ENCODE peak calls at places on chromosomes 3 and 15, in four cellular contexts. K is AG09319, S is AG09309, C is A549. T is an unnamed sample.
A peak's percentile ranks its signal among the peaks of the same experiment; 100 is the strongest.

GRCh38 chr15:36642311-36642710 is 62.9 kb downstream of the CDIN1 start:
- DNase-seq in K (no peak), S (no peak), C (no peak), T (no peak)

GRCh38 chr3:181431743-181432142 is 280.0 kb upstream of the SOX2 start:
- DNase-seq in K (no peak), S (no peak), C (no peak), T (no peak)

GRCh38 chr15:57878573-57878972 is 172.1 kb downstream of the POLR2M start:
- DNase-seq in K (no peak), S (no peak), C (no peak), T (no peak)

GRCh38 chr3:187713504-187713903 is 11.1 kb upstream of the RTP2 start:
- DNase-seq in K (no peak), S (no peak), C (no peak), T (no peak)

GRCh38 chr15:65937046-65937445 is 67.8 kb downstream of the RAB11A start:
- DNase-seq in K (no peak), S (no peak), C (no peak), T (no peak)

GRCh38 chr3:101950510-101950909 is 101.2 kb downstream of the NFKBIZ start:
- DNase-seq in K (peak; percentile 37), S (peak; percentile 99), C (no peak), T (no peak)

GRCh38 chr15:100175406-100176114 is 166.2 kb downstream of the ADAMTS17 start:
- DNase-seq in K (no peak), S (no peak), C (no peak), T (no peak)

GRCh38 chr3:128277378-128278049 is 124.2 kb downstream of the EEFSEC start:
- DNase-seq in K (no peak), S (no peak), C (no peak), T (no peak)

GRCh38 chr3:69562001-69562400 is 176.1 kb upstream of the FRMD4B start:
- DNase-seq in K (no peak), S (no peak), C (no peak), T (no peak)
- TF ChIP-seq CTCF in K (no peak), S (no peak), C (no peak), T (no peak)

DNA sequence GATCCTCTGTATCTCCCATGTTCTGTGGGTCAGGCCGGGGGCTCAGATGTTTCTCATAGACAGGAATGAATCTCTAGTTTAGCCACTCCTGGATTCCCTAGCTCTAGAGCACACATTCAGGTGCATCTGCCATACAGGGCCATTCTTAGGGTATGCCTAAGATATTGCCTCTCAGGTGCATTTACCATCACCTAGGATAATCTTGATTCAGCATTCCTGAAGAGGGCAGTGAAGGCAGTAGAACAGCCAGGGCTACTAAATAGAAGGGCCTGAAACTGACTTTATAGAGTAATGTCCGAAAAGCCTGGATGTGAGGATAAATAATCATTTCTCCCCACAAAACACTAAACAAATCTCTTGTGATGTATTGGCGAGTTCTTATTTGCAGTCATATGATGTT is 882.0 kb downstream of the AGBL1 start:
- DNase-seq in K (no peak), S (no peak), C (no peak), T (no peak)
- TF ChIP-seq CTCF in K (no peak), S (no peak), C (no peak), T (no peak)

DNA sequence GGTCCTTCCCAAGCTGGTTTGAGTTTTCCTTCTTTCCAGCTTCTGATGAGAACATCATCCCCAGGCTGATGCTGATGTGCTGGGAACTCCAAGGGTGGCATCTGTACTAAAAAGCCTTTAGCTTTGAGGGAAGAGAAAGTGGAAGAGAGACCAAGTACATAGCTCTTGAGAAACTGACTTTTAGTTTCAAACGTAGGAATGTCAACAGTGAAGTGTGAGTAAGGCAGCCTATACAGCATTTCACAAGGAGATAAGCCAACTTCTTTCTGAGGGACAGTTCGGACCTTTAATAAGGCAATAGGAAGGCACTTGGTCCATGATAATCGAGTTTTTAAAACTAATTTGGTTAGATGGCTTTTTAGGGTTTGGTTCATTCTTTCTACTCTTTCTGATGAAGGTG is 53.7 kb downstream of the DLG1 start:
- DNase-seq in K (no peak), S (no peak), C (no peak), T (no peak)
- TF ChIP-seq CTCF in K (no peak), S (no peak), C (no peak), T (no peak)

DNA sequence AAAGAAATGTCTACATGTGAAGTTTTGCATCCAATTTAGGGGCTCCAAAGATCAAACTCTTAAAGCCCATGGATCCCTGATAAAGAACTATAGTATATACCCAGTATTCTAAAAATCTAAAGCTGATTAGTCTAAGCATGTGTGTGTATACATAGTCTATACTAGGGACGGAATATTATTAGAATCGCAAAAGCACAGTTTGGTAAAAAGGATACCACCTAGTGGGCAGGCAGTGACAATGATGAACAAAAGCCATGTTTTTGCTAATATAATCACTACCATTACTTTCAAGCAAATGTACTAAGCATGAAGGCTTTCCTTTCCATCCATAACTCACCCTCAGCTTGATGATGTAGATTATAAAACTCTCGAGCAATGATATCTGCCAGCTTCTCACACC is 16.5 kb downstream of the POLQ start:
- DNase-seq in K (no peak), S (no peak), C (peak; percentile 21), T (no peak)
- TF ChIP-seq CTCF in K (peak; percentile 61), S (peak; percentile 56), C (peak; percentile 54), T (no peak)

DNA sequence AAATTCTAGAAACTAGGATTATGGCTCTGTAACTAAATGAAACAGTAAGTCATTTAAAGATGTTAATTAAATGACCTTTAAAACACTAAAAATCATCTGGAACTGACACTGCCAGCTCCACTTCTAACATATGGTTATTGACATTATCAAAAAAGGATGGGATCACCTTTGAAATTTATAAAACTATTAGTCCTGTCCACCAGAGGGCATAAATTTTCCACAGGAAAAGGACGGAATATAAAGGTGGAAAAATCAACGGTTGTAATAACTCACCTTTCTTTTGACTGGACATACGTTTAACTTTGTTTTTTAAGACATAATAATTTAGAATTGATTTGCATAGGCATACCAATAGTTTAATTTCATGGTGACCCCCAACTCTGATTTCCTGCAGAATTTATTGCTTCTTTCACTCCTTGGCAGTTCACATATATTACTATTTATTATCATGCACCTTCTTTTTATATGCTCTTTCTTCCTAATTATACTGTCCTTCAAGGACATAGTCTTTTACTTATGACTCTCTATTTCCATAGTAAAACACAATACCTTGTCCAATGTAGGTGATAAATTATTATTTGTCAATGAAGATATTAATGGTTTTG is 345.7 kb downstream of the CADM2 start:
- DNase-seq in K (no peak), S (no peak), C (peak; percentile 3), T (no peak)
- TF ChIP-seq CTCF in K (no peak), S (no peak), C (peak; percentile 52), T (no peak)

GRCh38 chr3:12334786-12335185 is 45.9 kb downstream of the PPARG start:
- DNase-seq in K (no peak), S (no peak), C (no peak), T (no peak)

GRCh38 chr3:12325594-12326295 is 36.9 kb downstream of the PPARG start:
- DNase-seq in K (no peak), S (no peak), C (no peak), T (no peak)

GRCh38 chr3:12323237-12323636 is 34.4 kb downstream of the PPARG start:
- DNase-seq in K (no peak), S (no peak), C (no peak), T (no peak)

GRCh38 chr3:12328132-12328915 is 39.5 kb downstream of the PPARG start:
- DNase-seq in K (no peak), S (no peak), C (no peak), T (no peak)

DNA sequence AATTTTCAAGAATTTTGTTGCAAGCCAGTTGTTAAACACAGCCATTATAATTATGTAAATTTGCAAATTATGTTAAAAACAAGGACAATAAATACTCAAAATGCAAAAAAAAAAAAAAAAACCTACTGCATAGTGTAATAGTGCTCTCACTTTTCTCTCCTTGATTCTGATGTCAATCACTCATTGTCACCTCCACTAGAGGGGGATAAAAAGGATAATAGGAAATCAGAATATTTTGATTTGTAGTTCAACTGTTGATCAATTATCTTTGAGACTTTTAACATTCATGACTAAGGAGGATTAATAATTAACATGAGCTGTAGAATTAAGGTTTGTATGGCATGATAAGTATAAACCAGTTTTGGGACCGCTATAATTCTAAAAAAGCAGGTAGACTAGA is 40.2 kb downstream of the PPARG start:
- DNase-seq in K (no peak), S (no peak), C (no peak), T (no peak)
- TF ChIP-seq CTCF in K (no peak), S (no peak), C (no peak), T (no peak)

DNA sequence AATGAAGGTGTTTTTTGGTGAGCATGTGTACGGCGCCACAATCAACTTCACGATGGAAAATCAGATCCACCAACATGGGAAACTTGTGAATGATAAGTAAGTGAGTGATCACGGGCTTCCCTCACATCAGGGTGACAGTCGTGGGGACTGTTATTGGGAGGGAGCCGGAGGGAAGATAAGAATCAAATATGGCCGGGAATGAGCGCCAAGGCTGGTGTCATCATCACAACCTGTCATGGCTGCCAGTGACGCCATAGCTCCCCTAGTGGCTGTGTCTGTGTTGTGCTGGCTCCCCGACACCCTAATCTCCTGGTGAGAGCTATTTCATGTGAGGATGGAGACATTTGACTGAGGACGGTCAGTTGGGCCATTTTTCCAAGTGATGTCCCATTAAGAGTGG is 168.5 kb downstream of the SV2B start:
- DNase-seq in K (no peak), S (no peak), C (peak; percentile 37), T (no peak)
- TF ChIP-seq CTCF in K (peak; percentile 7), S (peak; percentile 40), C (peak; percentile 22), T (no peak)